ENCODE peak calls at places on chromosomes 4 and X, in seven cellular contexts. G, N, T, W, U, L and X are unnamed samples.
A peak's percentile ranks its signal among the peaks of the same experiment; 100 is the strongest.

GRCh38 chr4:181106410-181106809 is 1136.8 kb upstream of the TENM3 start:
- DNase-seq in G (no peak), N (no peak), T (no peak), W (no peak), U (no peak), L (no peak), X (no peak)

GRCh38 chrX:926070-926469 is 286.4 kb downstream of the CRLF2 start:
- DNase-seq in G (no peak), N (no peak), T (no peak), W (no peak), U (no peak), L (no peak), X (no peak)

GRCh38 chr4:179415842-179416223 is 1973.6 kb upstream of the AGA start:
- DNase-seq in G (no peak), N (no peak), T (peak; percentile 19), W (no peak), U (no peak), L (no peak), X (no peak)

GRCh38 chr4:1250921-1251772 is 2.2 kb upstream of the CTBP1 start:
- DNase-seq in G (no peak), N (no peak), T (no peak), W (no peak), U (no peak), L (no peak), X (no peak)

GRCh38 chr4:101174679-101175078 is 172.6 kb downstream of the PPP3CA start:
- DNase-seq in G (no peak), N (no peak), T (no peak), W (no peak), U (no peak), L (no peak), X (no peak)

GRCh38 chr4:40055379-40055872 is 1.2 kb upstream of the N4BP2 start:
- DNase-seq in G (no peak), N (peak; percentile 30), T (no peak), W (peak; percentile 67), U (no peak), L (peak; percentile 12), X (no peak)

GRCh38 chr4:67744561-67745283 is 9.5 kb downstream of the GNRHR start:
- DNase-seq in G (no peak), N (peak; percentile 35), T (no peak), W (no peak), U (no peak), L (no peak), X (no peak)

GRCh38 chrX:40174594-40175415 is 77.0 kb upstream of the BCOR start:
- DNase-seq in G (no peak), N (no peak), T (no peak), W (no peak), U (no peak), L (no peak), X (no peak)

GRCh38 chrX:129540725-129541184 is 696 bp downstream of the OCRL start:
- DNase-seq in G (no peak), N (peak; percentile 32), T (no peak), W (peak; percentile 2), U (no peak), L (no peak), X (peak; percentile 10)

GRCh38 chr4:77126844-77127614 is 30.0 kb upstream of the CCNG2 start:
- DNase-seq in G (no peak), N (no peak), T (no peak), W (peak; percentile 96), U (no peak), L (no peak), X (no peak)

GRCh38 chr4:11537846-11538245 is 109.2 kb upstream of the HS3ST1 start:
- DNase-seq in G (no peak), N (no peak), T (no peak), W (no peak), U (no peak), L (no peak), X (no peak)

GRCh38 chrX:54639018-54639345 is 109.0 kb downstream of the GNL3L start:
- DNase-seq in G (no peak), N (no peak), T (no peak), W (no peak), U (no peak), L (no peak), X (no peak)

GRCh38 chr4:176185068-176185467 is 10.3 kb downstream of the SPATA4 start:
- DNase-seq in G (no peak), N (peak; percentile 79), T (no peak), W (no peak), U (no peak), L (no peak), X (peak; percentile 79)

GRCh38 chr4:164802301-164802700 is 48.4 kb downstream of the SMIM31 start:
- DNase-seq in G (no peak), N (no peak), T (no peak), W (no peak), U (no peak), L (no peak), X (no peak)

GRCh38 chr4:185822791-185823190 is 10.8 kb upstream of the SORBS2 start:
- DNase-seq in G (no peak), N (no peak), T (no peak), W (no peak), U (no peak), L (no peak), X (no peak)

GRCh38 chr4:6009452-6009851 is 8.8 kb downstream of the C4orf50 start:
- DNase-seq in G (no peak), N (no peak), T (no peak), W (no peak), U (no peak), L (no peak), X (no peak)

GRCh38 chr4:147794787-147795413 is 63.0 kb downstream of the ARHGAP10 start:
- DNase-seq in G (no peak), N (no peak), T (no peak), W (no peak), U (no peak), L (no peak), X (no peak)

GRCh38 chrX:123422875-123423274 is 238.8 kb downstream of the GRIA3 start:
- DNase-seq in G (peak; percentile 4), N (peak; percentile 15), T (no peak), W (peak; percentile 14), U (no peak), L (no peak), X (peak; percentile 65)

GRCh38 chr4:147367841-147368385 is 113.0 kb upstream of the EDNRA start:
- DNase-seq in G (no peak), N (peak; percentile 20), T (no peak), W (no peak), U (no peak), L (no peak), X (peak; percentile 45)

GRCh38 chrX:13293700-13294099 is 26.2 kb downstream of the ATXN3L start:
- DNase-seq in G (no peak), N (peak; percentile 93), T (no peak), W (no peak), U (no peak), L (no peak), X (peak; percentile 13)

GRCh38 chr4:11585506-11585905 is 156.8 kb upstream of the HS3ST1 start:
- DNase-seq in G (peak; percentile 9), N (peak; percentile 80), T (peak; percentile 55), W (no peak), U (no peak), L (no peak), X (peak; percentile 66)